ENCODE peak calls at places on chromosome 6, in eight cellular contexts. One of them, this sample, is unnamed.

GRCh38 chr6:20534906-20535305 is 649 bp downstream of the CDKAL1 start:
- DNase-seq in IMR-90: no peak
- DNase-seq in esophagus muscularis mucosa: no peak
- DNase-seq in suprapubic skin: no peak
- DNase-seq in neural progenitor cell: no peak
- DNase-seq in tibial artery: no peak
- DNase-seq in lung: no peak
- DNase-seq in right atrium auricular region: no peak
- DNase-seq in this sample: no peak

GRCh38 chr6:26306248-26306647 is 58.8 kb upstream of the BTN3A2 start:
- DNase-seq in suprapubic skin: no peak
- DNase-seq in esophagus muscularis mucosa: no peak
- DNase-seq in tibial artery: no peak
- DNase-seq in IMR-90: peak
- DNase-seq in right atrium auricular region: no peak
- DNase-seq in neural progenitor cell: no peak
- DNase-seq in lung: no peak
- DNase-seq in this sample: no peak

GRCh38 chr6:52371656-52372151 is 9.8 kb downstream of the PAQR8 start:
- DNase-seq in IMR-90: no peak
- DNase-seq in lung: no peak
- DNase-seq in tibial artery: no peak
- DNase-seq in neural progenitor cell: no peak
- DNase-seq in suprapubic skin: no peak
- DNase-seq in esophagus muscularis mucosa: no peak
- DNase-seq in right atrium auricular region: no peak
- DNase-seq in this sample: no peak

GRCh38 chr6:79170915-79171314 is 63.6 kb downstream of the HMGN3 start:
- DNase-seq in esophagus muscularis mucosa: no peak
- DNase-seq in right atrium auricular region: no peak
- DNase-seq in suprapubic skin: no peak
- DNase-seq in neural progenitor cell: no peak
- DNase-seq in IMR-90: peak
- DNase-seq in tibial artery: no peak
- DNase-seq in lung: no peak
- DNase-seq in this sample: no peak

GRCh38 chr6:123380257-123380656 is 256.5 kb downstream of the TRDN start:
- DNase-seq in neural progenitor cell: peak
- DNase-seq in esophagus muscularis mucosa: no peak
- DNase-seq in IMR-90: no peak
- DNase-seq in suprapubic skin: no peak
- DNase-seq in tibial artery: no peak
- DNase-seq in right atrium auricular region: no peak
- DNase-seq in lung: no peak
- DNase-seq in this sample: no peak

GRCh38 chr6:33994198-33995045 is 151.5 kb downstream of the GRM4 start:
- DNase-seq in lung: no peak
- DNase-seq in tibial artery: no peak
- DNase-seq in IMR-90: no peak
- DNase-seq in suprapubic skin: peak
- DNase-seq in right atrium auricular region: no peak
- DNase-seq in esophagus muscularis mucosa: no peak
- DNase-seq in neural progenitor cell: no peak
- DNase-seq in this sample: no peak

GRCh38 chr6:4320860-4321259 is 185.5 kb upstream of the ECI2 start:
- DNase-seq in neural progenitor cell: no peak
- DNase-seq in tibial artery: no peak
- DNase-seq in IMR-90: peak
- DNase-seq in lung: no peak
- DNase-seq in suprapubic skin: no peak
- DNase-seq in esophagus muscularis mucosa: no peak
- DNase-seq in right atrium auricular region: no peak
- DNase-seq in this sample: no peak

GRCh38 chr6:73074175-73074574 is 151.1 kb downstream of the KHDC1L start:
- DNase-seq in neural progenitor cell: no peak
- DNase-seq in IMR-90: peak
- DNase-seq in tibial artery: no peak
- DNase-seq in lung: no peak
- DNase-seq in right atrium auricular region: no peak
- DNase-seq in suprapubic skin: no peak
- DNase-seq in esophagus muscularis mucosa: no peak
- DNase-seq in this sample: no peak

GRCh38 chr6:152206072-152206818 is 398.8 kb downstream of the ESR1 start:
- DNase-seq in suprapubic skin: no peak
- DNase-seq in tibial artery: no peak
- DNase-seq in right atrium auricular region: no peak
- DNase-seq in esophagus muscularis mucosa: no peak
- DNase-seq in lung: no peak
- DNase-seq in neural progenitor cell: peak
- DNase-seq in IMR-90: peak
- DNase-seq in this sample: peak

GRCh38 chr6:155418017-155418749 is 37.5 kb downstream of the NOX3 start:
- DNase-seq in esophagus muscularis mucosa: no peak
- DNase-seq in lung: peak
- DNase-seq in neural progenitor cell: peak
- DNase-seq in suprapubic skin: no peak
- DNase-seq in IMR-90: peak
- DNase-seq in right atrium auricular region: no peak
- DNase-seq in tibial artery: peak
- DNase-seq in this sample: peak

GRCh38 chr6:157089851-157090250 is 233.5 kb downstream of the TMEM242 start:
- DNase-seq in esophagus muscularis mucosa: no peak
- DNase-seq in tibial artery: no peak
- DNase-seq in suprapubic skin: no peak
- DNase-seq in IMR-90: no peak
- DNase-seq in right atrium auricular region: no peak
- DNase-seq in lung: no peak
- DNase-seq in neural progenitor cell: peak
- DNase-seq in this sample: no peak

GRCh38 chr6:53728570-53729194 is 63.1 kb upstream of the KLHL31 start:
- DNase-seq in lung: no peak
- DNase-seq in esophagus muscularis mucosa: no peak
- DNase-seq in suprapubic skin: no peak
- DNase-seq in right atrium auricular region: no peak
- DNase-seq in tibial artery: no peak
- DNase-seq in neural progenitor cell: peak
- DNase-seq in IMR-90: peak
- DNase-seq in this sample: peak

GRCh38 chr6:141103246-141103645 is 1029.5 kb upstream of the GJE1 start:
- DNase-seq in right atrium auricular region: no peak
- DNase-seq in esophagus muscularis mucosa: no peak
- DNase-seq in neural progenitor cell: no peak
- DNase-seq in IMR-90: peak
- DNase-seq in suprapubic skin: no peak
- DNase-seq in lung: no peak
- DNase-seq in tibial artery: no peak
- DNase-seq in this sample: no peak

GRCh38 chr6:10382728-10383127 is 32.1 kb downstream of the TFAP2A start:
- DNase-seq in IMR-90: no peak
- DNase-seq in right atrium auricular region: no peak
- DNase-seq in esophagus muscularis mucosa: no peak
- DNase-seq in suprapubic skin: no peak
- DNase-seq in tibial artery: no peak
- DNase-seq in neural progenitor cell: no peak
- DNase-seq in lung: no peak
- DNase-seq in this sample: no peak

GRCh38 chr6:40346241-40346640 is 240.9 kb downstream of the LRFN2 start:
- DNase-seq in neural progenitor cell: no peak
- DNase-seq in IMR-90: no peak
- DNase-seq in right atrium auricular region: peak
- DNase-seq in tibial artery: no peak
- DNase-seq in lung: peak
- DNase-seq in suprapubic skin: peak
- DNase-seq in esophagus muscularis mucosa: peak
- DNase-seq in this sample: peak

GRCh38 chr6:131652472-131652871 is 15.4 kb downstream of the ENPP3 start:
- DNase-seq in lung: no peak
- DNase-seq in tibial artery: no peak
- DNase-seq in suprapubic skin: no peak
- DNase-seq in right atrium auricular region: no peak
- DNase-seq in IMR-90: peak
- DNase-seq in neural progenitor cell: no peak
- DNase-seq in esophagus muscularis mucosa: no peak
- DNase-seq in this sample: no peak

GRCh38 chr6:137234505-137234863 is 15.3 kb upstream of the IFNGR1 start:
- DNase-seq in suprapubic skin: no peak
- DNase-seq in esophagus muscularis mucosa: peak
- DNase-seq in right atrium auricular region: no peak
- DNase-seq in neural progenitor cell: no peak
- DNase-seq in lung: no peak
- DNase-seq in tibial artery: no peak
- DNase-seq in IMR-90: no peak
- DNase-seq in this sample: no peak

DNA sequence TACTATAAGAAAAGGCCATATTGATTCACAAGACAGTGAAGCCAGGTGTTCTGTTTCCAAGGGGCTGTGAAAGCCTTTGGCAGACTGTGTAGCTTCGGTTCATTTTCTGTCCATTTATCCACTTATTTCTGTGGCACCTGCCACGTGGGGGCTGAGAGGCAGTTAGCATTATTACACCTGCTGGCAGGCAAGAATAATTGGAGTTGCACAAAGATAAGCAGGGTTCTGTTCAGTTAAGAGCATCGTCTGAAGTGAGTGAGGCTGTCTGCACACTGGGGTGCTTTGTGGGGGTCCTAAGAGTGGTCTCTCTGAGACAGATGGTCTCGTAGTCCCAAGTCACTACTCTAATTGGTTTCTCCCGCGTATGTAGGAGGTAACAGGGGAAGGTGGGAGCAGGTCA is 60.6 kb upstream of the CCN6 start:
- DNase-seq in suprapubic skin: no peak
- DNase-seq in esophagus muscularis mucosa: no peak
- DNase-seq in lung: no peak
- DNase-seq in neural progenitor cell: no peak
- DNase-seq in tibial artery: no peak
- DNase-seq in IMR-90: no peak
- DNase-seq in right atrium auricular region: no peak
- DNase-seq in this sample: no peak
- H3K4me3 ChIP-seq in suprapubic skin: no peak
- H3K4me3 ChIP-seq in esophagus muscularis mucosa: no peak
- H3K4me3 ChIP-seq in lung: no peak
- H3K4me3 ChIP-seq in neural progenitor cell: no peak
- H3K4me3 ChIP-seq in tibial artery: no peak
- H3K4me3 ChIP-seq in IMR-90: no peak
- H3K4me3 ChIP-seq in right atrium auricular region: no peak
- H3K4me3 ChIP-seq in this sample: no peak

GRCh38 chr6:55255061-55255571 is 72.2 kb upstream of the GFRAL start:
- DNase-seq in IMR-90: no peak
- DNase-seq in neural progenitor cell: no peak
- DNase-seq in lung: no peak
- DNase-seq in tibial artery: no peak
- DNase-seq in suprapubic skin: no peak
- DNase-seq in esophagus muscularis mucosa: no peak
- DNase-seq in right atrium auricular region: no peak
- DNase-seq in this sample: no peak

GRCh38 chr6:55265409-55266114 is 61.7 kb upstream of the GFRAL start:
- DNase-seq in neural progenitor cell: no peak
- DNase-seq in esophagus muscularis mucosa: no peak
- DNase-seq in tibial artery: no peak
- DNase-seq in suprapubic skin: no peak
- DNase-seq in IMR-90: no peak
- DNase-seq in lung: no peak
- DNase-seq in right atrium auricular region: no peak
- DNase-seq in this sample: no peak

GRCh38 chr6:55260181-55260580 is 67.1 kb upstream of the GFRAL start:
- DNase-seq in suprapubic skin: no peak
- DNase-seq in neural progenitor cell: no peak
- DNase-seq in lung: no peak
- DNase-seq in esophagus muscularis mucosa: no peak
- DNase-seq in tibial artery: no peak
- DNase-seq in IMR-90: no peak
- DNase-seq in right atrium auricular region: no peak
- DNase-seq in this sample: no peak
- H3K4me3 ChIP-seq in suprapubic skin: no peak
- H3K4me3 ChIP-seq in neural progenitor cell: no peak
- H3K4me3 ChIP-seq in lung: no peak
- H3K4me3 ChIP-seq in esophagus muscularis mucosa: no peak
- H3K4me3 ChIP-seq in tibial artery: no peak
- H3K4me3 ChIP-seq in IMR-90: no peak
- H3K4me3 ChIP-seq in right atrium auricular region: no peak
- H3K4me3 ChIP-seq in this sample: no peak

GRCh38 chr6:144661101-144661806 is 376.1 kb downstream of the UTRN start:
- DNase-seq in IMR-90: peak
- DNase-seq in lung: no peak
- DNase-seq in right atrium auricular region: no peak
- DNase-seq in neural progenitor cell: peak
- DNase-seq in tibial artery: no peak
- DNase-seq in suprapubic skin: no peak
- DNase-seq in esophagus muscularis mucosa: no peak
- DNase-seq in this sample: no peak

GRCh38 chr6:144660545-144660944 is 375.4 kb downstream of the UTRN start:
- DNase-seq in lung: no peak
- DNase-seq in IMR-90: no peak
- DNase-seq in neural progenitor cell: no peak
- DNase-seq in esophagus muscularis mucosa: no peak
- DNase-seq in tibial artery: no peak
- DNase-seq in suprapubic skin: no peak
- DNase-seq in right atrium auricular region: no peak
- DNase-seq in this sample: no peak

GRCh38 chr6:144657691-144658090 is 372.6 kb downstream of the UTRN start:
- DNase-seq in tibial artery: no peak
- DNase-seq in suprapubic skin: no peak
- DNase-seq in esophagus muscularis mucosa: no peak
- DNase-seq in lung: no peak
- DNase-seq in neural progenitor cell: no peak
- DNase-seq in IMR-90: no peak
- DNase-seq in right atrium auricular region: no peak
- DNase-seq in this sample: no peak

GRCh38 chr6:144659202-144659731 is 374.1 kb downstream of the UTRN start:
- DNase-seq in neural progenitor cell: peak
- DNase-seq in right atrium auricular region: no peak
- DNase-seq in IMR-90: peak
- DNase-seq in suprapubic skin: no peak
- DNase-seq in esophagus muscularis mucosa: no peak
- DNase-seq in lung: no peak
- DNase-seq in tibial artery: no peak
- DNase-seq in this sample: no peak

DNA sequence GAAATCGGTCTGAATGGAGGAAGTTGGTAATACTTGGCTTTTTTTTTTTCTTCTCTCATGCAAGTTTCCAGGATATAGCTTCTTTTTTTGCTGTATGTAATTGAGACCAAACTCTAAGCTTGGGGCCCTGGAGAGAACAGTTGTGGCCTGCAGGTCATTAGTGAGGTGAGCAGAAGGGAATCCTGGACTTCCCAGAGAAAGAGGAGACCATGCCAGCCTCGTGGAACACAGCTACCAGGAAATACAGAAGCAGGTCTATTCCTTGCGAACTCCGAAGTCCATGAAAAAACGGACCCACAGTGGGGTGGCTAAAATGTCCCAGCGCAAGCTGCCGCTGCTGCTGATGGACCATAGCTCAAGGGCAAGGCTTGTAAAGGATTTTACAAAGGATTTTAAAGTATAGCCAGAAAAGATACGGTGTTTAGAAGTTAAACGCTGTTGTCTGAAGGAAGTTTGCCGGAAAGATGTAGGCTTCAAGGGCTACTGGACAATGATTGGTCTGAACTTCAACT is 374.7 kb downstream of the UTRN start:
- DNase-seq in suprapubic skin: no peak
- DNase-seq in tibial artery: no peak
- DNase-seq in neural progenitor cell: no peak
- DNase-seq in right atrium auricular region: no peak
- DNase-seq in IMR-90: no peak
- DNase-seq in esophagus muscularis mucosa: no peak
- DNase-seq in lung: no peak
- DNase-seq in this sample: no peak
- H3K4me3 ChIP-seq in suprapubic skin: no peak
- H3K4me3 ChIP-seq in tibial artery: no peak
- H3K4me3 ChIP-seq in neural progenitor cell: no peak
- H3K4me3 ChIP-seq in right atrium auricular region: no peak
- H3K4me3 ChIP-seq in IMR-90: no peak
- H3K4me3 ChIP-seq in esophagus muscularis mucosa: no peak
- H3K4me3 ChIP-seq in lung: no peak
- H3K4me3 ChIP-seq in this sample: no peak

GRCh38 chr6:21598662-21599061 is 5.1 kb downstream of the SOX4 start:
- DNase-seq in suprapubic skin: no peak
- DNase-seq in right atrium auricular region: no peak
- DNase-seq in lung: no peak
- DNase-seq in IMR-90: no peak
- DNase-seq in esophagus muscularis mucosa: no peak
- DNase-seq in neural progenitor cell: no peak
- DNase-seq in tibial artery: no peak
- DNase-seq in this sample: no peak
- H3K4me3 ChIP-seq in suprapubic skin: peak
- H3K4me3 ChIP-seq in right atrium auricular region: no peak
- H3K4me3 ChIP-seq in lung: no peak
- H3K4me3 ChIP-seq in IMR-90: peak
- H3K4me3 ChIP-seq in esophagus muscularis mucosa: peak
- H3K4me3 ChIP-seq in neural progenitor cell: peak
- H3K4me3 ChIP-seq in tibial artery: no peak
- H3K4me3 ChIP-seq in this sample: no peak